ENCODE peak calls at places on chromosome 14, in five cellular contexts. E, N, A, C and W are unnamed samples.

GRCh38 chr14:71855399-71856036 is 76.7 kb upstream of the RGS6 start:
- DNase-seq in E (no peak), N (peak; percentile 58), A (peak; percentile 72), C (peak; percentile 79), W (peak; percentile 81)

GRCh38 chr14:73818821-73819220 is 32.8 kb upstream of the PTGR2 start:
- DNase-seq in E (no peak), N (no peak), A (no peak), C (no peak), W (no peak)

GRCh38 chr14:63867926-63868921 is 15.4 kb downstream of the SYNE2 start:
- DNase-seq in E (no peak), N (no peak), A (no peak), C (no peak), W (no peak)

GRCh38 chr14:89303452-89304435 is 113.3 kb downstream of the FOXN3 start:
- DNase-seq in E (no peak), N (no peak), A (peak; percentile 22), C (no peak), W (peak; percentile 14)

GRCh38 chr14:54728700-54729527 is 162.0 kb downstream of the SAMD4A start:
- DNase-seq in E (no peak), N (no peak), A (no peak), C (no peak), W (no peak)

GRCh38 chr14:98512501-98513251 is 759.3 kb downstream of the BCL11B start:
- DNase-seq in E (no peak), N (no peak), A (no peak), C (no peak), W (no peak)

GRCh38 chr14:85574849-85575616 is 45.1 kb downstream of the FLRT2 start:
- DNase-seq in E (no peak), N (no peak), A (no peak), C (no peak), W (no peak)

GRCh38 chr14:100677925-100678765 is 48.5 kb upstream of the DLK1 start:
- DNase-seq in E (no peak), N (no peak), A (peak; percentile 70), C (no peak), W (no peak)

GRCh38 chr14:54814076-54814475 is 88.5 kb downstream of the GCH1 start:
- DNase-seq in E (no peak), N (no peak), A (no peak), C (no peak), W (no peak)

GRCh38 chr14:64561631-64562030 is 11.9 kb downstream of the PPP1R36 start:
- DNase-seq in E (no peak), N (no peak), A (no peak), C (no peak), W (no peak)

GRCh38 chr14:82500222-82500621 is 966.6 kb upstream of the SEL1L start:
- DNase-seq in E (no peak), N (no peak), A (no peak), C (no peak), W (no peak)

GRCh38 chr14:99609245-99610117 is 5.5 kb upstream of the CCDC85C start:
- DNase-seq in E (no peak), N (no peak), A (no peak), C (no peak), W (no peak)

GRCh38 chr14:30657606-30658163 is 35.6 kb downstream of the SCFD1 start:
- DNase-seq in E (no peak), N (no peak), A (no peak), C (no peak), W (no peak)
- TF ChIP-seq CTCF in E (peak; percentile 30), N (peak; percentile 49), A (peak; percentile 49), C (peak; percentile 66), W (no peak)

DNA sequence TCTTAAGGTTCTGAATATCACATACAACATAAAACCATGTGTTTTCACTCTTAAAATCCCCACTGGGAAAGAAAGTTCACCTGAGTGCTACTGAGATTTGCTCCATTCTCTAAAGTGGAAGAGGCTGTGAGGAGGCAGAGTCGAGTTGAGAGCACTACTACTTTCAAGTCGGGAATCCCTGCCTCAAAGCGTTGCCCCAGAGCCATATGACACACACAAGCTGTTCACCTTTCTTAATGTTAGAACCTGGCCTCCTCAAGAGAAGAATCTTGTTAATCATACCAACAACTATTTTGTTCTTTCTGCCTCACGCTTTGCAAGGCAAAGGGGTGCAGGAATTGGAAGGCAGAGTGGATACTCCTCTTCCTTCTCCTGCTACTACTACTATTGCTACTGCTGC is 149.7 kb upstream of the DAAM1 start:
- DNase-seq in E (no peak), N (no peak), A (no peak), C (no peak), W (no peak)
- TF ChIP-seq CTCF in E (no peak), N (no peak), A (no peak), C (no peak), W (no peak)

GRCh38 chr14:75295491-75296338 is 17.1 kb downstream of the FOS start:
- DNase-seq in E (peak; percentile 64), N (peak; percentile 91), A (peak; percentile 92), C (peak; percentile 88), W (peak; percentile 88)
- TF ChIP-seq CTCF in E (peak; percentile 97), N (peak; percentile 100), A (peak; percentile 97), C (peak; percentile 83), W (peak; percentile 93)

GRCh38 chr14:61570188-61570960 is 124.9 kb upstream of the HIF1A start:
- DNase-seq in E (no peak), N (peak; percentile 51), A (no peak), C (no peak), W (no peak)

GRCh38 chr14:61568572-61569011 is 126.7 kb upstream of the HIF1A start:
- DNase-seq in E (peak; percentile 38), N (peak; percentile 75), A (peak; percentile 58), C (peak; percentile 31), W (peak; percentile 34)

GRCh38 chr14:61570961-61571299 is 124.4 kb upstream of the HIF1A start:
- DNase-seq in E (no peak), N (no peak), A (no peak), C (no peak), W (no peak)

GRCh38 chr14:61569308-61569707 is 126.0 kb upstream of the HIF1A start:
- DNase-seq in E (no peak), N (no peak), A (no peak), C (no peak), W (no peak)

DNA sequence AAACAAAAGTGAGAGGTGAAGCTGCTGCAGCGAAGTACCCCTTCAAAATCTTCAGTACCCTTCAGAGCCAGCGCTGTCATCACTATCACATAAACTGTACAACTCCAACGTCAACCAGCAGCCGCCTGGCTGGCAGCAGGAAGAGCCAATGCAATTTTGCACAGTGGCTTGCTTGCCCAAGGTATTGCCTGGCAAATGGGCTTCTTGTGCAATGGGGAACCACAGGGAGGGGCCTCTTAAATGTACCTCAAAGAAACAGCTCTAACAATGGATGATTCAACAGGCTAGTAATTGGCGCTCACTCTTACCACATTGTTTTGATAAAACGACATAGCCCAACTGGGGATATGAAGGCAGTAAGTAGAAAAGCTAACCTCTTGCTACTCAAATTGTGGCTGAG is 125.5 kb upstream of the HIF1A start:
- DNase-seq in E (peak; percentile 31), N (peak; percentile 78), A (no peak), C (no peak), W (no peak)
- TF ChIP-seq CTCF in E (no peak), N (no peak), A (no peak), C (no peak), W (no peak)

DNA sequence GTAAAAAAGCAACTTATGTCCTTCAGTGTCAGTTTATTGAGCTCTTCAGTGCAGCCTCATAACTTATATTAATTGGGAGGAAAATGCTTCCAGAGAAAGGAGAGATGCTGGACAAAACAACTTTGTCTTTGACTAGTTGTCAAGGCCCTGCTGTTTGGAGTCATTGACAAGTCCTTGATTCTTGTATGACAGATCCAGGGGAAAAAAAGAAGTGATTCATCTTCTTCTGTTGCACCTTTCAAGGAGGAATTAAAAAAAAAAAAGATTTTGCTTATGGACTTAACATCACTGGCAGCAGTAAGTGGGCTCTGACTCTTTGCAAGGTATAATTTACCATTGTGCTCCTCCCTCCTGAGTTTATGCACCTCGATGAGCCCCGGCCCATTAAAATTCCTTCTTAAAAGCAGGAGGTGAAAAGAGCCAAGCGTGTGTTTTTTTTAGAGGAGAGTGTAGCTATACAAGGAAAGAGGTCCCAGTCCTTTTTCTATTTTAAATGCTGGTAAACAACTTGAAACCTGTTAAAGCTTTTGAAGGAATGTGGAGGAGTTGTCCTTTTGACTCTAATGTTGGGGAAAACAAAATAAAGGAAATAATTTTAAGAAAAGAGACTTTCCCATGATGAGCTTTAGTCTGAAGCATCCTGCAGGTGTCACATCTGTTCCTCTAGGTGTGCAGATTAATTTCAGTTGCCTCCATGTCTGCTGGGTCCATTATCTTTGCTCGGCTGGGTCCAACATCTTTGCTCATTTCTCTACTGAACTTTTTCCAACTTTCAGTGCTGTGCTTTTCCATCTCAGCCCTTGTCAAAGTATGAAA is 431.6 kb downstream of the RAD51B start:
- DNase-seq in E (no peak), N (no peak), A (no peak), C (no peak), W (no peak)
- TF ChIP-seq CTCF in E (peak; percentile 54), N (no peak), A (no peak), C (no peak), W (no peak)